ENCODE peak calls at places on chromosomes 6 and 20, in five cellular contexts. Q is CD8-positive, alpha-beta T cell; F is ovary; N is fibroblast of pulmonary artery; Y is heart right ventricle. V is an unnamed sample.

GRCh38 chr20:60036346-60037119 is 78.3 kb downstream of the CDH26 start:
- DNase-seq in Q (no peak), F (no peak), N (no peak), Y (no peak), V (no peak)

GRCh38 chr20:51934301-51935002 is 132.1 kb upstream of the SALL4 start:
- DNase-seq in Q (no peak), F (no peak), N (no peak), Y (no peak), V (no peak)

GRCh38 chr6:31070711-31071197 is 41.6 kb downstream of the C6orf15 start:
- DNase-seq in Q (no peak), F (peak; percentile 47), N (peak; percentile 87), Y (no peak), V (peak; percentile 45)

GRCh38 chr6:41723936-41724637 is 11.3 kb downstream of the TFEB start:
- DNase-seq in Q (no peak), F (no peak), N (no peak), Y (no peak), V (no peak)

GRCh38 chr6:134553941-134554340 is 236.0 kb upstream of the SGK1 start:
- DNase-seq in Q (no peak), F (no peak), N (peak; percentile 51), Y (no peak), V (no peak)

GRCh38 chr6:139881728-139882211 is 507.3 kb upstream of the CITED2 start:
- DNase-seq in Q (no peak), F (no peak), N (peak; percentile 61), Y (no peak), V (no peak)

GRCh38 chr6:55668625-55669024 is 89.6 kb upstream of the HMGCLL1 start:
- DNase-seq in Q (no peak), F (no peak), N (peak; percentile 14), Y (no peak), V (no peak)

GRCh38 chr20:38158701-38159325 is 6.3 kb downstream of the TGM2 start:
- DNase-seq in Q (no peak), F (no peak), N (peak; percentile 60), Y (peak; percentile 52), V (no peak)

GRCh38 chr6:36432151-36432633 is 10.5 kb downstream of the PXT1 start:
- DNase-seq in Q (no peak), F (no peak), N (no peak), Y (no peak), V (no peak)

DNA sequence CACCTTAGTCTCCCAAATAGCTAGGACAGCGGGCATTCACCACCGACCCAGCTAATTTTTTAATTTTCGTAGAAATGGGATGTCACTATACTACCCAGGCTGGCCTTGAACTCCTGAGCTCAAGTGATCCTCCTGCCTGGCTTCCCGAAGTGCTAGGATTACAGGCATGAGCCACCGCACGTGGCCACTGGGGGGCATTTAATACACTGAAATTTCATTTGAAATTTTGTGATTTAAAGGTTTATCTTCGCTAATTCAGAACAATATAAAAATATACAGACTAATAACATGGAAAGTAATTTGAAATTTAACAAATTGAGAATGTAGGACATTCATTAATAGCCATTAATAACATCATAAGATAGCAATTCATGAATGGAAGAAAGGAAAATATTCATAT is 20.5 kb upstream of the TBC1D32 start:
- DNase-seq in Q (no peak), F (no peak), N (peak; percentile 7), Y (no peak), V (no peak)
- TF ChIP-seq CTCF in Q (peak; percentile 34), F (no peak), N (peak; percentile 42), Y (peak; percentile 17), V (peak; percentile 45)

GRCh38 chr6:112218563-112218962 is 35.8 kb downstream of the LAMA4 start:
- DNase-seq in Q (no peak), F (peak; percentile 53), N (peak; percentile 60), Y (peak; percentile 74), V (no peak)
- TF ChIP-seq CTCF in Q (no peak), F (no peak), N (no peak), Y (no peak), V (no peak)

DNA sequence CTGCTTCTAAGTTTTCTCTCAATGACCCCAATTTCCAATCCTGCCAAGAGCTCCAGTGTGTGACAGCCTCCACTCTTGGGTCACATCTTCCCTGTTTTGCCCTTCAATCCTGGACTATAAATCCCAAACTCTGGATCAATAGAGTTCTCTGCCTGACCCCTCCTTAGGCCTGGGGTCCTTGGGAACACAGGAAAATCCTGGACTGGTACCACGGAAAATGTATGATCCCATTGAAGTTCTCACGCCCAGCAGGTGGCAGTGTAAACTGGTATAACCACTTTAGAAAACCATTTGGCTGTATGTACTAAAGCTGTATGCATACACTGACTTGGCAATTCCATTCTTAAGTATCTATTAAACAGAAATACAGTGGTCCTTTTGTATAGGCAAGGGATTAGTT is 98.0 kb downstream of the SNAP25 start:
- DNase-seq in Q (no peak), F (no peak), N (no peak), Y (no peak), V (no peak)
- TF ChIP-seq CTCF in Q (no peak), F (no peak), N (peak; percentile 23), Y (peak; percentile 24), V (peak; percentile 63)

GRCh38 chr6:133041020-133041419 is 200.1 kb upstream of the EYA4 start:
- DNase-seq in Q (no peak), F (no peak), N (no peak), Y (no peak), V (no peak)

GRCh38 chr6:133042550-133043120 is 198.5 kb upstream of the EYA4 start:
- DNase-seq in Q (no peak), F (no peak), N (no peak), Y (no peak), V (no peak)

GRCh38 chr6:133034509-133035206 is 206.5 kb upstream of the EYA4 start:
- DNase-seq in Q (no peak), F (no peak), N (no peak), Y (no peak), V (no peak)

GRCh38 chr6:133040025-133040838 is 200.9 kb upstream of the EYA4 start:
- DNase-seq in Q (no peak), F (no peak), N (peak; percentile 51), Y (no peak), V (no peak)
- TF ChIP-seq CTCF in Q (no peak), F (no peak), N (peak; percentile 66), Y (peak; percentile 33), V (peak; percentile 73)

DNA sequence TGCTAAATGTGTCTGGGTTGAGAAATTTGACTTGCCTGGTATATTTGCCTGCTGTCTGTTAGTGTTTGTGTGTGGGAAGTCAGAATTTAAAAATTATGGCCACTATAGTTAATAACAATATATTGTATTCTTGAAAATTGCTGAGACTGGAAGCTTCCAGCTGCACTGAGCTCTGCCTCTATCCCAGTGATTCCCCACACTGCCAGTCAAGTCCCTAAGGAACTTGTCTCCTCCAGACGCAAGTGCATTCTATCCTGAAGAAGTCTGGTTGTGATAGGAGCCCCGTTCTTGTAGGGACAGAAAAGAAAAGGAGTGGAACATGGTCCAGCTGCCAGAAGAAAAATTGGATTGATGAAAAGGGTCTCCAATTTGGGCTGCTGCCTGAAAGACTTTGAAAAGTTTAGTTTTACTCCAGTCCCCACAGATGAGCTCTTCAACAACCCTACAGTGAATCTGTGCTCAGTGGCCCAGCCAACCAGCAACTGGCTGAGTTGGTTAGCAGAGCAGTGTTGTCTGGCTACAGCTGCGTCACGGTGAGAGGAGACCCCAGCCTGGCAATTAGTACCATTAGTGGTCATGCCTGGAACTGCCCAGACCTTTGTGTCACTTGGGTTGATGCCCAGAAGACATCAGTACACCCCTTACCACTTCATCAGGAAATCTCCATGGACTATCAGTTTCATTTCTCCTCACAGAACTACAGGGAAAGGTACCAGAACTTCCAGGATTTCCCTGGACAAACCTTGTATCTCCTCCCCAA is 183.1 kb upstream of the MCHR2 start:
- DNase-seq in Q (no peak), F (no peak), N (no peak), Y (no peak), V (no peak)
- TF ChIP-seq CTCF in Q (no peak), F (no peak), N (no peak), Y (no peak), V (no peak)

DNA sequence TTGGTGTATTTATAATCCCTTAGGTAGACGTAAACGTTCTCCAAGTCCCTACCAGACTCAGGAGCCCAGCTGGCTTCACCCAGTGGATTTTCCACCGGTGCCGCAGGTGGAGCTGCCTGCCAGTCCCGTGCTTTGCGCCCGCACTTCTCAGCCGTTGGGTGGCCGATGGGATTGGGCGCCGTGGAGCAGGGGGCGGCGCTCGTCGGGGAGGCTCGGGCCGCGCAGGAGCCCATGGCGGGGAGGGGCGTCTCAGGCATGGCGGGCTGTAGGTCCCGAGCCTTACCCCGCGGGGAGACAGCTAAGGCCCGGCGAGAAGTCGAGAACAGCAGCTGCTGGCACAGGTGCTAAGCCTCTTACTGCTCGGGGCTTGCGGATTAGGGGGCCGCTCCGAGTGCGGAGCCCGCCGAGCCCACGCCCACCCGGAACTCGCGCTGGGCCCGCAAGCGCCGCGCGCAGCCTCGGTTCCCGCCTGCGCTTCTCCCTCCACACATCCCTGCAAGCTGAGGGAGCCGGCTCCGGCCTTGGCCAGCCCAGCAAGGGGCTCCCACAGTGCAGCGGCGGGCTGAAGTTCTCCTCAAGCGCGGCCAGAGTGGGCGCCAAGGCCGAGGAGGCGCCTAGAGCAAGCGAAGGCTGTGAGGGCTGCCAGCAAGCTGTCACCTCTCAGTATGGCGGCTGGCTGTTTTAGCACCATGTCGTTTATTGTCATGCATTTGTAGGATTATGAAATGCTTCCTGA is 57.3 kb downstream of the TRIM27 start:
- DNase-seq in Q (peak; percentile 81), F (peak; percentile 54), N (peak; percentile 47), Y (peak; percentile 70), V (no peak)
- TF ChIP-seq CTCF in Q (no peak), F (no peak), N (no peak), Y (no peak), V (no peak)

DNA sequence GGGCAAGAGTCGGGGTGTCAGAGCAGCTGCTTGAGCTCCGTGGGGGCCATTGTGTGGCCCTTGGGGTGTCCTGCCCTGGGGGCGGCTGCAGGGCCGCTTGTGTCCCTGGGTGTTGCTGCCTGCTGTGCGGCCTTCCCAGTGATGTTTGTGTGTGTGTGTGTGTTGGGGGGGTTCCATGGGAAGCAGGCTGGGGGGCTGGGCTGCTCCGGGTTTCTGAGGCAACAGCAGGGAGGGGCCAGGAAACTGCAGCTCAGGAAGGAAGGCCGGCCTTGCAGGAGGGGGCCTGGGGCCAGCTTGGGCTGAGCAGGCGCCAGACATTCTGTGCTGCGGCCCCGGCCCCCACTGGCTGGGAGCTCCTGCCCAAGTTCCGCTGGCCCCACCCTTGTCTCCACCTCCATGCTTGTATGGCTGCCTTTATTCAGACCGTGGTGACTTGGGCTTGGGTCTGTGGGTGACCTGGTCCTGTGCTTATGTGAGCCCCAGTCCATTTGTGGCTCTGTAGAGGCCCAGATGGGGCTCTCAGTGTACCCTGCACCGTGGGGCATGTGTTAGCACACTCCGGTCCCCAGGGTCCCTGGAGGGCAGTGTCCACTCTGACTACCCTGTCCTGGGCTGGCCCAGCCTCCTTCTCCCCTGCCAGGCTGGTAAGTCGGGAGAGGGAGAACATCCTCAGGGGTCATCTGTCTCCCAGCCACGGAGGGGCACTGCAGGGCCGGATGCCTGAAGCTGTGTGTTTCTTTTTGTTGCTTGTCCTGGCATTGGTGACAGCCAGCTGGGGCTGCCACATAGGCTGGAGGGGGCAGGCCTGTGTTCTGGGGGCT is 4.6 kb upstream of the SOX18 start:
- DNase-seq in Q (no peak), F (no peak), N (peak; percentile 84), Y (peak; percentile 80), V (no peak)
- TF ChIP-seq CTCF in Q (no peak), F (no peak), N (peak; percentile 30), Y (no peak), V (peak; percentile 37)

GRCh38 chr6:145929037-145929633 is 35.0 kb downstream of the SHPRH start:
- DNase-seq in Q (no peak), F (no peak), N (peak; percentile 77), Y (no peak), V (no peak)
- TF ChIP-seq CTCF in Q (peak; percentile 91), F (peak; percentile 35), N (peak; percentile 66), Y (peak; percentile 67), V (peak; percentile 65)